ENCODE peak calls at places on chromosomes 13 and 19, in four cellular contexts. One of them, this sample, is unnamed.

GRCh38 chr19:8305798-8306197 is 2.4 kb downstream of the CD320 start:
- DNase-seq in sigmoid colon: peak; percentile 39
- DNase-seq in mammary epithelial cell: no peak
- DNase-seq in cardiac muscle cell: no peak
- DNase-seq in this sample: no peak

GRCh38 chr19:41792513-41793413 is 3.6 kb upstream of the CEACAM3 start:
- DNase-seq in cardiac muscle cell: peak; percentile 11
- DNase-seq in mammary epithelial cell: peak; percentile 35
- DNase-seq in sigmoid colon: no peak
- DNase-seq in this sample: peak; percentile 15

GRCh38 chr19:56687036-56687435 is 15.5 kb upstream of the ZNF835 start:
- DNase-seq in sigmoid colon: no peak
- DNase-seq in cardiac muscle cell: no peak
- DNase-seq in mammary epithelial cell: no peak
- DNase-seq in this sample: no peak

GRCh38 chr13:44389856-44390255 is 16.2 kb downstream of the SERP2 start:
- DNase-seq in mammary epithelial cell: no peak
- DNase-seq in sigmoid colon: no peak
- DNase-seq in cardiac muscle cell: no peak
- DNase-seq in this sample: no peak

GRCh38 chr13:99367663-99368448 is 60.7 kb upstream of the GPR183 start:
- DNase-seq in cardiac muscle cell: no peak
- DNase-seq in mammary epithelial cell: no peak
- DNase-seq in sigmoid colon: no peak
- DNase-seq in this sample: no peak

GRCh38 chr13:26557393-26558073 is at the start of gene WASF3:
- DNase-seq in sigmoid colon: peak; percentile 97
- DNase-seq in mammary epithelial cell: peak; percentile 92
- DNase-seq in cardiac muscle cell: peak; percentile 97
- DNase-seq in this sample: peak; percentile 88

GRCh38 chr13:106348032-106348431 is 187.4 kb downstream of the EFNB2 start:
- DNase-seq in cardiac muscle cell: peak; percentile 23
- DNase-seq in mammary epithelial cell: peak; percentile 88
- DNase-seq in sigmoid colon: no peak
- DNase-seq in this sample: peak; percentile 68

GRCh38 chr19:13417054-13417453 is 89.2 kb downstream of the CACNA1A start:
- DNase-seq in sigmoid colon: no peak
- DNase-seq in cardiac muscle cell: peak; percentile 14
- DNase-seq in mammary epithelial cell: no peak
- DNase-seq in this sample: no peak

GRCh38 chr13:60061737-60062136 is 102.0 kb downstream of the DIAPH3 start:
- DNase-seq in cardiac muscle cell: no peak
- DNase-seq in mammary epithelial cell: no peak
- DNase-seq in sigmoid colon: no peak
- DNase-seq in this sample: no peak

GRCh38 chr19:29884466-29884865 is 57.6 kb upstream of the URI1 start:
- DNase-seq in cardiac muscle cell: no peak
- DNase-seq in mammary epithelial cell: no peak
- DNase-seq in sigmoid colon: peak; percentile 46
- DNase-seq in this sample: no peak

GRCh38 chr19:53102701-53103140 is 501 bp downstream of the ZNF160 start:
- DNase-seq in mammary epithelial cell: peak; percentile 50
- DNase-seq in cardiac muscle cell: peak; percentile 61
- DNase-seq in sigmoid colon: peak; percentile 68
- DNase-seq in this sample: peak; percentile 28

GRCh38 chr19:491146-491741 is 5.0 kb upstream of the MADCAM1 start:
- DNase-seq in mammary epithelial cell: no peak
- DNase-seq in cardiac muscle cell: no peak
- DNase-seq in sigmoid colon: no peak
- DNase-seq in this sample: no peak

GRCh38 chr13:34114581-34114980 is 296.6 kb downstream of the RFC3 start:
- DNase-seq in sigmoid colon: no peak
- DNase-seq in cardiac muscle cell: no peak
- DNase-seq in mammary epithelial cell: no peak
- DNase-seq in this sample: no peak

GRCh38 chr13:104253063-104253680 is 1187.0 kb upstream of the SLC10A2 start:
- DNase-seq in mammary epithelial cell: no peak
- DNase-seq in cardiac muscle cell: no peak
- DNase-seq in sigmoid colon: no peak
- DNase-seq in this sample: peak; percentile 1

GRCh38 chr13:93364166-93364565 is 137.6 kb downstream of the GPC6 start:
- DNase-seq in cardiac muscle cell: no peak
- DNase-seq in sigmoid colon: no peak
- DNase-seq in mammary epithelial cell: peak; percentile 68
- DNase-seq in this sample: peak; percentile 65

GRCh38 chr19:48418317-48419064 is 25.0 kb downstream of the GRIN2D start:
- DNase-seq in cardiac muscle cell: no peak
- DNase-seq in sigmoid colon: no peak
- DNase-seq in mammary epithelial cell: no peak
- DNase-seq in this sample: no peak

GRCh38 chr13:107838592-107839161 is 376.7 kb downstream of the LIG4 start:
- DNase-seq in cardiac muscle cell: no peak
- DNase-seq in sigmoid colon: no peak
- DNase-seq in mammary epithelial cell: no peak
- DNase-seq in this sample: no peak

GRCh38 chr13:44231786-44232516 is 141.7 kb upstream of the SERP2 start:
- DNase-seq in sigmoid colon: peak; percentile 82
- DNase-seq in mammary epithelial cell: peak; percentile 98
- DNase-seq in cardiac muscle cell: no peak
- DNase-seq in this sample: peak; percentile 98

GRCh38 chr13:62875118-62875640 is 1459.5 kb upstream of the PCDH20 start:
- DNase-seq in cardiac muscle cell: no peak
- DNase-seq in mammary epithelial cell: no peak
- DNase-seq in sigmoid colon: no peak
- DNase-seq in this sample: no peak

GRCh38 chr19:33214621-33215020 is 11.0 kb downstream of the SLC7A10 start:
- DNase-seq in cardiac muscle cell: peak; percentile 59
- DNase-seq in mammary epithelial cell: peak; percentile 14
- DNase-seq in sigmoid colon: no peak
- DNase-seq in this sample: peak; percentile 24

GRCh38 chr19:367963-368623 is 23.5 kb upstream of the MIER2 start:
- DNase-seq in mammary epithelial cell: no peak
- DNase-seq in cardiac muscle cell: no peak
- DNase-seq in sigmoid colon: no peak
- DNase-seq in this sample: no peak

GRCh38 chr19:40224342-40225148 is 1.9 kb downstream of the CCNP start:
- DNase-seq in mammary epithelial cell: peak; percentile 73
- DNase-seq in sigmoid colon: no peak
- DNase-seq in cardiac muscle cell: no peak
- DNase-seq in this sample: no peak

GRCh38 chr19:5805465-5806132 is 732 bp downstream of the NRTN start:
- DNase-seq in mammary epithelial cell: peak; percentile 21
- DNase-seq in cardiac muscle cell: peak; percentile 93
- DNase-seq in sigmoid colon: peak; percentile 92
- DNase-seq in this sample: peak; percentile 33

GRCh38 chr19:32652893-32653625 is 21.9 kb downstream of the ANKRD27 start:
- DNase-seq in cardiac muscle cell: peak; percentile 6
- DNase-seq in sigmoid colon: peak; percentile 85
- DNase-seq in mammary epithelial cell: no peak
- DNase-seq in this sample: peak; percentile 57

GRCh38 chr13:41007359-41008118 is 11.6 kb downstream of the ELF1 start:
- DNase-seq in mammary epithelial cell: no peak
- DNase-seq in sigmoid colon: no peak
- DNase-seq in cardiac muscle cell: no peak
- DNase-seq in this sample: no peak

GRCh38 chr19:38977445-38978314 is 2.1 kb upstream of the FBXO17 start:
- DNase-seq in sigmoid colon: no peak
- DNase-seq in cardiac muscle cell: no peak
- DNase-seq in mammary epithelial cell: peak; percentile 73
- DNase-seq in this sample: no peak

GRCh38 chr13:70107498-70108271 is at the start of gene ATXN8OS:
- DNase-seq in sigmoid colon: no peak
- DNase-seq in mammary epithelial cell: peak; percentile 4
- DNase-seq in cardiac muscle cell: peak; percentile 19
- DNase-seq in this sample: no peak

GRCh38 chr13:105410602-105411001 is 1124.9 kb downstream of the EFNB2 start:
- DNase-seq in sigmoid colon: no peak
- DNase-seq in mammary epithelial cell: peak; percentile 53
- DNase-seq in cardiac muscle cell: peak; percentile 46
- DNase-seq in this sample: no peak

GRCh38 chr13:38687246-38688229 is 661 bp downstream of the FREM2 start:
- DNase-seq in sigmoid colon: peak; percentile 64
- DNase-seq in cardiac muscle cell: peak; percentile 62
- DNase-seq in mammary epithelial cell: peak; percentile 59
- DNase-seq in this sample: peak; percentile 13

GRCh38 chr13:39501711-39502324 is 101.2 kb downstream of the LHFPL6 start:
- DNase-seq in sigmoid colon: no peak
- DNase-seq in cardiac muscle cell: peak; percentile 83
- DNase-seq in mammary epithelial cell: no peak
- DNase-seq in this sample: no peak

GRCh38 chr19:17184381-17184841 is 30.7 kb upstream of the USE1 start:
- DNase-seq in cardiac muscle cell: no peak
- DNase-seq in sigmoid colon: no peak
- DNase-seq in mammary epithelial cell: no peak
- DNase-seq in this sample: no peak

GRCh38 chr19:6690160-6690885 is 20.4 kb upstream of the TNFSF14 start:
- DNase-seq in sigmoid colon: no peak
- DNase-seq in cardiac muscle cell: no peak
- DNase-seq in mammary epithelial cell: no peak
- DNase-seq in this sample: no peak

GRCh38 chr13:52665325-52665724 is 12.7 kb downstream of the SUGT1 start:
- DNase-seq in cardiac muscle cell: peak; percentile 9
- DNase-seq in mammary epithelial cell: peak; percentile 37
- DNase-seq in sigmoid colon: no peak
- DNase-seq in this sample: no peak

GRCh38 chr19:37329686-37330085 is 41.2 kb upstream of the ZNF527 start:
- DNase-seq in cardiac muscle cell: peak; percentile 11
- DNase-seq in mammary epithelial cell: no peak
- DNase-seq in sigmoid colon: no peak
- DNase-seq in this sample: no peak

GRCh38 chr13:33743438-33744368 is 74.2 kb upstream of the RFC3 start:
- DNase-seq in mammary epithelial cell: no peak
- DNase-seq in cardiac muscle cell: no peak
- DNase-seq in sigmoid colon: no peak
- DNase-seq in this sample: no peak

GRCh38 chr19:34481861-34482379 is 362 bp downstream of the WTIP start:
- DNase-seq in sigmoid colon: no peak
- DNase-seq in mammary epithelial cell: peak; percentile 24
- DNase-seq in cardiac muscle cell: no peak
- DNase-seq in this sample: no peak

DNA sequence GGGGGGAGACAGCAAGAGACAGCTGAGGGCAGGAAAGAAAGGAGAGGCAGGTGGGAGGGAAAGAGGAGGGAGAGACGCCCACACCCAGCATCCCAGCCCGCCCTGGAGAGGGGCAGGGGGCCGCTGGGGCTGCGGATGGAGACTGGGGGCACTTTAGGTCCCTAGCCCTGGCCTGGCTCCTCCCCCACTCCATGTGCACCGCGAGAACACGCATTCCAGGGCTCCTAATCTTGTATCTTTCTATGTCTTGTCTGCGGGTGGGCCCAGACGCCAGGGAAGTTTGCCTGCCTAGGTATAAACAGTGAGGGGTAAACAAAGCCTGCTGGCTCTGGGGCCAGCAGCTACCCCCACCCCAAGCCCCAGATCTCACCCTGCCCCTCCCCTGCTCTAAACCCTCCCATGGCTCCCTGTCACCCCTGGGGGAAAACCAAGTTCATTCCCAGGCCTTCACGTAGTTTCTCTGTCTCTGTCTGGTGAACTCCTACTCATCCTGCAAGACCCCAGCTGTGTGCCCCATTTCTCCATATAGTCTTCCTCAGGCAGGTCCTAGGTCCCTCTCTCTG is 5.8 kb downstream of the TLE5 start:
- DNase-seq in cardiac muscle cell: no peak
- DNase-seq in mammary epithelial cell: no peak
- DNase-seq in sigmoid colon: no peak
- DNase-seq in this sample: no peak
- H3K27ac ChIP-seq in cardiac muscle cell: peak overlapping the region; percentile 45
- H3K27ac ChIP-seq in mammary epithelial cell: no peak overlapping the region
- H3K27ac ChIP-seq in sigmoid colon: peak overlapping the region; percentile 96
- H3K27ac ChIP-seq in this sample: no peak overlapping the region

GRCh38 chr13:110503979-110504499 is 57.5 kb downstream of the RAB20 start:
- DNase-seq in sigmoid colon: peak; percentile 51
- DNase-seq in mammary epithelial cell: no peak
- DNase-seq in cardiac muscle cell: no peak
- DNase-seq in this sample: no peak
- H3K27ac ChIP-seq in sigmoid colon: peak overlapping the region; percentile 73
- H3K27ac ChIP-seq in mammary epithelial cell: no peak overlapping the region
- H3K27ac ChIP-seq in cardiac muscle cell: no peak overlapping the region
- H3K27ac ChIP-seq in this sample: peak overlapping the region; percentile 52

DNA sequence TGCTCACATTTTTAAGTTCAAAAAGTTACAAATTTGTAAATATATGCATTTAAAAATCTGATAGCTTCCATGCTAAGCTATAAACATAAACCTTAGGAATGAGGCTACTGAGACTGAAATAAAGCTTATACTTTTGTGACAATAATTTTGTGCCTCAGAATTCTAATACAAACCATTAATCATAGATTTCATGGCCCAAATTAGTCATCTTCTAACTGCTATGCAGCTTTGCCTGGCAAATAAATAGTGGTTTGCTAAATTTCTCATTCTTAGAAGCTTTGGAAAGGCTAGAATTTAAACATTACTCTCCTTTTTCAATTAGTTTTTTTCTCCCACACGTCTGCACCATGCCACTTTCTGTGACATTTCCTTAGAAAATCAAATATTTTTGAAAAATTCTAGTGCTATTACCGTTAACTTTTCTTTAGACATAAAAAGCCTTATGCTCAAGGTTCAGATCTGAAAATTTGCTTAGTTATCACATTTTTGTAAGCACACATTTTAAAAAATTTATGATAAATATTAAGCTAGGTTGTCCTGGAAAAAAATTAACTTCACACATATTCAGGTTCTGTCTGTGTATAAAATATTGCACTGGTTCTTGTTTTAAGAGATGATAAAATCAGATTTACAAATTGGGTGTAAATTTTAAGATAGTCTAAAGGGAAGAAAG is 46.9 kb downstream of the FNDC3A start:
- DNase-seq in cardiac muscle cell: no peak
- DNase-seq in mammary epithelial cell: peak; percentile 19
- DNase-seq in sigmoid colon: no peak
- DNase-seq in this sample: no peak
- H3K27ac ChIP-seq in cardiac muscle cell: no peak overlapping the region
- H3K27ac ChIP-seq in mammary epithelial cell: peak overlapping the region; percentile 54
- H3K27ac ChIP-seq in sigmoid colon: no peak overlapping the region
- H3K27ac ChIP-seq in this sample: peak overlapping the region; percentile 33

DNA sequence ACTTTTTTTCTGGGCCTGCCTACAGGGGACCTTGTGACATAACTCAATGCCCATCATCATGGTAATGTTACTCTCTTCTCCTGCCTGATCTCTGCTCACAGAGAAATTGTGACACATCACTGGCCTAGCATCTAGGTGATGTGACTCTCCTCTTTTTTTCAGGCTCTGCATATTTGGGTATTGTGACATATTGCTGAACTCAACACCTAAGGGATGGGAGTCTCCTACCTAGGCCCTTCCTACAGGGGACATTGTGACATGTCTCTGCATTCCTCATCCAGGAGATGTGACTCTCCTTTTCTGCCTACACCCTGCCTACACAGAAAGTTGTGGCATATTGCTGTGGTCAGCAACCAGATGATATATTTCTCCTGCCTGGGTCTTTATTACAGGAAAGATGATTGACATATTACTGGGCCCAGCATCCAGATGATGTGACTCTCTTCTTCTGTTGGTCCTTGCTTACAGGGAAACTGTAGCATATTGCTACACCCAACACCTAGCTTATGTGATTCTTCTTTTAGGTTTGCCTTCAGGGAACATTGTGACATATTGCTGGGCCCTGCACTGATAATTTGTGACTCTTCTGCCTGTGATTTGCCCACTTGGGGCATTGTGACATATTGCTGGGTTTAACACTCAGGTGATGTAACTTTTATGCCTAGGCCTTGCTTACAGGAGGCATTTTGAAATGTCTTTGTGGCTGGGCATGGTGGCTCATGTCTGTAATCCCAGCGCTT is 21.0 kb upstream of the ZNF254 start:
- DNase-seq in sigmoid colon: no peak
- DNase-seq in mammary epithelial cell: no peak
- DNase-seq in cardiac muscle cell: no peak
- DNase-seq in this sample: no peak
- H3K27ac ChIP-seq in sigmoid colon: no peak overlapping the region
- H3K27ac ChIP-seq in mammary epithelial cell: no peak overlapping the region
- H3K27ac ChIP-seq in cardiac muscle cell: no peak overlapping the region
- H3K27ac ChIP-seq in this sample: no peak overlapping the region

This sample was measured in brain microvascular endothelial cell.